ENCODE peak calls at places on chromosomes 16 and 17, in five cellular contexts. One of them, this sample, is unnamed.

GRCh38 chr17:683499-684254 is 31.0 kb downstream of the VPS53 start:
- DNase-seq in CD4-positive, CD25-positive, alpha-beta regulatory T cell: no peak
- DNase-seq in left lung: no peak
- DNase-seq in A549: peak
- DNase-seq in heart right ventricle: no peak
- DNase-seq in this sample: no peak

GRCh38 chr17:57106107-57106835 is 21.2 kb downstream of the AKAP1 start:
- DNase-seq in heart right ventricle: no peak
- DNase-seq in CD4-positive, CD25-positive, alpha-beta regulatory T cell: no peak
- DNase-seq in A549: peak
- DNase-seq in left lung: no peak
- DNase-seq in this sample: no peak

GRCh38 chr16:29899516-29900101 is at the start of gene SEZ6L2:
- DNase-seq in left lung: peak
- DNase-seq in A549: peak
- DNase-seq in heart right ventricle: peak
- DNase-seq in CD4-positive, CD25-positive, alpha-beta regulatory T cell: no peak
- DNase-seq in this sample: peak

GRCh38 chr16:50797456-50797855 is 55.6 kb downstream of the CYLD start:
- DNase-seq in CD4-positive, CD25-positive, alpha-beta regulatory T cell: no peak
- DNase-seq in heart right ventricle: no peak
- DNase-seq in left lung: no peak
- DNase-seq in A549: no peak
- DNase-seq in this sample: no peak

GRCh38 chr16:49924078-49924477 is 68.2 kb upstream of the ZNF423 start:
- DNase-seq in CD4-positive, CD25-positive, alpha-beta regulatory T cell: no peak
- DNase-seq in left lung: no peak
- DNase-seq in heart right ventricle: no peak
- DNase-seq in A549: peak
- DNase-seq in this sample: peak

GRCh38 chr16:19886061-19886792 is 1.6 kb upstream of the GPRC5B start:
- DNase-seq in A549: peak
- DNase-seq in heart right ventricle: peak
- DNase-seq in CD4-positive, CD25-positive, alpha-beta regulatory T cell: peak
- DNase-seq in left lung: peak
- DNase-seq in this sample: peak

GRCh38 chr16:12067714-12068401 is 91.3 kb downstream of the SNX29 start:
- DNase-seq in left lung: peak
- DNase-seq in heart right ventricle: peak
- DNase-seq in CD4-positive, CD25-positive, alpha-beta regulatory T cell: peak
- DNase-seq in A549: peak
- DNase-seq in this sample: no peak

GRCh38 chr16:87733190-87733589 is 32.6 kb downstream of the KLHDC4 start:
- DNase-seq in CD4-positive, CD25-positive, alpha-beta regulatory T cell: peak
- DNase-seq in A549: no peak
- DNase-seq in left lung: no peak
- DNase-seq in heart right ventricle: no peak
- DNase-seq in this sample: no peak

GRCh38 chr16:61862756-61863155 is 173.5 kb downstream of the CDH8 start:
- DNase-seq in heart right ventricle: no peak
- DNase-seq in CD4-positive, CD25-positive, alpha-beta regulatory T cell: no peak
- DNase-seq in A549: no peak
- DNase-seq in left lung: no peak
- DNase-seq in this sample: no peak

GRCh38 chr16:9092282-9092962 is 978 bp downstream of the HAPSTR1 start:
- DNase-seq in A549: peak
- DNase-seq in heart right ventricle: peak
- DNase-seq in left lung: peak
- DNase-seq in CD4-positive, CD25-positive, alpha-beta regulatory T cell: peak
- DNase-seq in this sample: peak

GRCh38 chr17:31736855-31737625 is 122.0 kb downstream of the COPRS start:
- DNase-seq in CD4-positive, CD25-positive, alpha-beta regulatory T cell: no peak
- DNase-seq in A549: no peak
- DNase-seq in heart right ventricle: peak
- DNase-seq in left lung: no peak
- DNase-seq in this sample: no peak

GRCh38 chr17:29836643-29837042 is 93.4 kb downstream of the SSH2 start:
- DNase-seq in heart right ventricle: no peak
- DNase-seq in A549: no peak
- DNase-seq in CD4-positive, CD25-positive, alpha-beta regulatory T cell: no peak
- DNase-seq in left lung: no peak
- DNase-seq in this sample: no peak

GRCh38 chr17:44308320-44308818 is at the start of gene RUNDC3A:
- DNase-seq in CD4-positive, CD25-positive, alpha-beta regulatory T cell: peak
- DNase-seq in left lung: peak
- DNase-seq in heart right ventricle: peak
- DNase-seq in A549: peak
- DNase-seq in this sample: peak

GRCh38 chr16:21247376-21247775 is 13.9 kb downstream of the ANKS4B start:
- DNase-seq in A549: no peak
- DNase-seq in CD4-positive, CD25-positive, alpha-beta regulatory T cell: no peak
- DNase-seq in heart right ventricle: no peak
- DNase-seq in left lung: no peak
- DNase-seq in this sample: no peak

GRCh38 chr17:72523491-72523890 is 402.7 kb downstream of the SOX9 start:
- DNase-seq in heart right ventricle: no peak
- DNase-seq in left lung: no peak
- DNase-seq in A549: no peak
- DNase-seq in CD4-positive, CD25-positive, alpha-beta regulatory T cell: no peak
- DNase-seq in this sample: no peak

GRCh38 chr17:80259642-80260535 is 763 bp upstream of the RNF213 start:
- DNase-seq in CD4-positive, CD25-positive, alpha-beta regulatory T cell: peak
- DNase-seq in heart right ventricle: peak
- DNase-seq in A549: peak
- DNase-seq in left lung: peak
- DNase-seq in this sample: peak

GRCh38 chr16:70750893-70751467 is 50.0 kb downstream of the VAC14 start:
- DNase-seq in A549: peak
- DNase-seq in heart right ventricle: peak
- DNase-seq in CD4-positive, CD25-positive, alpha-beta regulatory T cell: peak
- DNase-seq in left lung: peak
- DNase-seq in this sample: peak

GRCh38 chr16:81214745-81215166 is 23.7 kb upstream of the BCO1 start:
- DNase-seq in left lung: no peak
- DNase-seq in A549: peak
- DNase-seq in CD4-positive, CD25-positive, alpha-beta regulatory T cell: no peak
- DNase-seq in heart right ventricle: no peak
- DNase-seq in this sample: no peak

GRCh38 chr17:153851-154250 is 16.5 kb downstream of the SCGB1C2 start:
- DNase-seq in A549: no peak
- DNase-seq in left lung: no peak
- DNase-seq in heart right ventricle: no peak
- DNase-seq in CD4-positive, CD25-positive, alpha-beta regulatory T cell: no peak
- DNase-seq in this sample: peak

GRCh38 chr17:67223924-67224323 is 21.1 kb downstream of the HELZ start:
- DNase-seq in A549: peak
- DNase-seq in CD4-positive, CD25-positive, alpha-beta regulatory T cell: peak
- DNase-seq in heart right ventricle: no peak
- DNase-seq in left lung: no peak
- DNase-seq in this sample: no peak

GRCh38 chr16:69921125-69921524 is 30.0 kb upstream of the CLEC18A start:
- DNase-seq in heart right ventricle: no peak
- DNase-seq in left lung: no peak
- DNase-seq in CD4-positive, CD25-positive, alpha-beta regulatory T cell: no peak
- DNase-seq in A549: no peak
- DNase-seq in this sample: no peak

GRCh38 chr16:78257376-78257728 is 157.9 kb downstream of the WWOX start:
- DNase-seq in heart right ventricle: no peak
- DNase-seq in left lung: no peak
- DNase-seq in A549: no peak
- DNase-seq in CD4-positive, CD25-positive, alpha-beta regulatory T cell: no peak
- DNase-seq in this sample: no peak

GRCh38 chr16:51648521-51648920 is 497.5 kb upstream of the SALL1 start:
- DNase-seq in CD4-positive, CD25-positive, alpha-beta regulatory T cell: no peak
- DNase-seq in left lung: no peak
- DNase-seq in A549: no peak
- DNase-seq in heart right ventricle: no peak
- DNase-seq in this sample: no peak

GRCh38 chr16:70432800-70433455 is 6.0 kb downstream of the ST3GAL2 start:
- DNase-seq in CD4-positive, CD25-positive, alpha-beta regulatory T cell: no peak
- DNase-seq in A549: no peak
- DNase-seq in heart right ventricle: no peak
- DNase-seq in left lung: peak
- DNase-seq in this sample: peak

DNA sequence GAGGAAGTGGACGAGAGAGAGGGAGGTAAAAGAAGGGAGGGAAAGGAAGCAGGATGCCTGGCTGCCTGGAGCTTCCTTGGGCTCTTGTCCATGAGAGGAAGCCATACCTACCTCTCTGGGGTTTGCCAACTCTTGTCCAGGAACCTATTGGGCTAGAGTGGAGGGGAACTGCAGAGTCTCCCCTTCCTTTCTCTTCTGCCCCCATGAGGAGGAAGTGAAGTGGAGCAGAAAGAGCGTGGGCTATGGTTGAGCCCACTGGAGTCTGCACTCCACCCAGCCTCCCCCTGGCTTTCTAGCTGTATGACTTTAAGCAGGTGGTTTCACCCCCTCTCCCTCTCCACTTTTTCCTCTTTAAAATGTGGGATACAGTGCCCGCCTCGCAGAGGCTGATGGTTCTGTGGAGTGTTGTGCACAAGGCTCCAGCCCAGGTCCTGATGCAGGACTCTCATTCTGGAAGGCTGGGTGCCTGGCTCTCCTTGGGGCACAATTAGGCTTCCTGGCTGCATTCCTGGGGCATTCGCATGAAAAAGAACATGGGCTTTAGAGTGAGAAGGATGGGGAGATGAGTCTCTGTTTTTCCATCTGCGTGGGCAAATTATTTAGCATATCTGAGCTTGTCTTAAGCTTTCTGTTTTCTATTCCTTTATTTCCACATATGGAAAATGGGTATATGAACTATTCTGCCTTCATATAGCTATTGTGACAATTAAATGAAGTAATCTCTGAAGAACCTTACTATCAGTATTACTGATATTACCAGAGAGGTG is 40.7 kb downstream of the HLF start:
- DNase-seq in A549: no peak
- DNase-seq in heart right ventricle: no peak
- DNase-seq in CD4-positive, CD25-positive, alpha-beta regulatory T cell: no peak
- DNase-seq in left lung: no peak
- DNase-seq in this sample: no peak
- H3K27ac ChIP-seq in A549: no peak
- H3K27ac ChIP-seq in heart right ventricle: no peak
- H3K27ac ChIP-seq in CD4-positive, CD25-positive, alpha-beta regulatory T cell: no peak
- H3K27ac ChIP-seq in left lung: no peak
- H3K27ac ChIP-seq in this sample: no peak

DNA sequence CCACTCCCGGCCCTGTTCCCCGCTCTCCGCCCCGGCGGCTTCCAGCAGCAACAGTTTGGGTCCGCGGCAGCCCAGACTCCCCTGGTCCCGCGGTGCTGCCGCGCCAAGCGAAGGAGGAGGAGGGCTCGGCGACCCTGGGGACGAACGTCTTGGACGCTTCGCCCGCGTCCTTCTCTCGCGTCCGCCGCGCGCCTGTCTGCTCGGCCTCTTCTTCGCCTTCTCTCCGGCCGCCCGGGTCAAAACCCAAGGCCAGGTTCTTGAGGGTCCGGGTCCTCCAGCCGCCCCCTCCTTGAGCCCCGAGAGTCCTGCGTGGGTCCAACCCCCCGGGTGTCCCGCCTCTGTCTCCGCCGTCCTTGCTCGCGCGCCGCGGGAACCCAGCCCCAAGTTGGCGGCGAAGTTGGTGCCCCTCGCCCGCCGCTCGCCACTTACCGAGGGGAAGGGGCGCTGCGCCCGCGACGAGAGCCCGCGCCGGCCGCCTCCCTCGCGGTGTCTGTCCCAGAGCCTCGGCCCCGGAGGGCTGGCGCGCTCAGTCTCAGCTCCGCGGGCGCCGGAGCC is 1.4 kb upstream of the GRIN2C start:
- DNase-seq in CD4-positive, CD25-positive, alpha-beta regulatory T cell: no peak
- DNase-seq in left lung: no peak
- DNase-seq in heart right ventricle: no peak
- DNase-seq in A549: no peak
- DNase-seq in this sample: no peak
- H3K4me3 ChIP-seq in CD4-positive, CD25-positive, alpha-beta regulatory T cell: no peak
- H3K4me3 ChIP-seq in left lung: no peak
- H3K4me3 ChIP-seq in heart right ventricle: peak
- H3K4me3 ChIP-seq in A549: peak
- H3K4me3 ChIP-seq in this sample: peak

GRCh38 chr17:81867952-81868673 is 3.0 kb downstream of the ARHGDIA start:
- DNase-seq in heart right ventricle: no peak
- DNase-seq in A549: peak
- DNase-seq in left lung: no peak
- DNase-seq in CD4-positive, CD25-positive, alpha-beta regulatory T cell: no peak
- DNase-seq in this sample: no peak

GRCh38 chr17:81870155-81870977 is 771 bp downstream of the ARHGDIA start:
- DNase-seq in CD4-positive, CD25-positive, alpha-beta regulatory T cell: peak
- DNase-seq in A549: peak
- DNase-seq in left lung: peak
- DNase-seq in heart right ventricle: peak
- DNase-seq in this sample: peak

GRCh38 chr17:81867123-81867951 is 3.8 kb downstream of the ARHGDIA start:
- DNase-seq in CD4-positive, CD25-positive, alpha-beta regulatory T cell: peak
- DNase-seq in A549: peak
- DNase-seq in heart right ventricle: no peak
- DNase-seq in left lung: no peak
- DNase-seq in this sample: no peak

GRCh38 chr17:81869221-81870154 is 1.6 kb downstream of the ARHGDIA start:
- DNase-seq in left lung: peak
- DNase-seq in A549: peak
- DNase-seq in heart right ventricle: peak
- DNase-seq in CD4-positive, CD25-positive, alpha-beta regulatory T cell: peak
- DNase-seq in this sample: peak

DNA sequence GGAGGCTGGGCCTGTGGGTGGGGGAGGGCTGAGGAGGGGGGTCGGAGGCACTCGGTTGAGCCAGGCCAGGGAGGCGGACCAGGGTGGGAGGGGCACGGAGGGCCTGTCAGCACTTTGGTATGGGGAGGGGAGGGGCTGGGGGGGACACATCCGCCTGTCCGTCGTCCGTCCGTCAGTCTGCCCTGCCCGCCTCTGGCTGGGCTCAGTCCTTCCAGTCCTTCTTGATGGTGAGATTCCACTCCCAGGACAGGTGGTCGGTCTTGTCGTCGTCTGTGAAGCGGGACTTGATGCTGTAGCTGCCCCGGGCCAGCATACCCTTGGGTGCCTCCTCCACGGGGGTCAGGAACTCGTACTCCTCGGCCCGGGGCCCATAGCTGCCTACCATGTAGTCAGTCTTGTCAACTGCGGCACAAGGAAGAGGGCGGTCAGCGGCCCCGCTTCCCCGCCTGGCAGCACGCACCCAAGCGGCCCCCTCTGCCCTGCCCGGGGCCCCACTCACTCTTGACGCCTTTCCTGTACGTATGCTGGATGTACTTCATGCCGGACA is 2.4 kb downstream of the ARHGDIA start:
- DNase-seq in CD4-positive, CD25-positive, alpha-beta regulatory T cell: no peak
- DNase-seq in A549: peak
- DNase-seq in heart right ventricle: peak
- DNase-seq in left lung: peak
- DNase-seq in this sample: peak
- H3K27ac ChIP-seq in CD4-positive, CD25-positive, alpha-beta regulatory T cell: peak
- H3K27ac ChIP-seq in A549: peak
- H3K27ac ChIP-seq in heart right ventricle: peak
- H3K27ac ChIP-seq in left lung: peak
- H3K27ac ChIP-seq in this sample: no peak

DNA sequence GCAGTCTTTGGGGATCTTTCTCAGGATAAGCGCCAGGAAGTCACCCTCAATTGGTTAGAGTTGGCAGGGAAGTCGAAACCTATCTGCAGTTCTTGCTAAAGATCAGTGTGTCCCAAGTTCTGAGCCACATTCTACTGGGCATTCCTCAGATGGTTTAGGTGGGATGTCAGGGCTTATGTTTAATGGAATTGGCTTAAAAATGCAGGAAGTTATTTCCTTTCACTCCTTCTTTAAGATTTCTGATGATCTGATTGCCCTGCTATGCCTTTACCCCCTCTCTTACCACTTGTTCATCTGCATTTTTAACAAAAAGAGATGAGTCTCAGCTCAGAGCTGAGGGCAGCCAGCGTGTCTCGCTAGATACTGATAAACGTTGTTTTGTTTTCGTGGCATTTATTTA is 30.8 kb downstream of the FOXL1 start:
- DNase-seq in CD4-positive, CD25-positive, alpha-beta regulatory T cell: no peak
- DNase-seq in A549: peak
- DNase-seq in left lung: no peak
- DNase-seq in heart right ventricle: no peak
- DNase-seq in this sample: no peak
- H3K4me3 ChIP-seq in CD4-positive, CD25-positive, alpha-beta regulatory T cell: no peak
- H3K4me3 ChIP-seq in A549: no peak
- H3K4me3 ChIP-seq in left lung: no peak
- H3K4me3 ChIP-seq in heart right ventricle: no peak
- H3K4me3 ChIP-seq in this sample: no peak